ENCODE peak calls at places on chromosomes 13 and 19, in five cellular contexts. C is adrenal gland; A is naive thymus-derived CD4-positive, alpha-beta T cell; K is left ventricle myocardium inferior; J is testis. U is an unnamed sample. For H3K9me3 and H3K27me3, the result is how much of the 10 kb centered on the place peaks cover.

GRCh38 chr13:46100191-46100877 is 4.5 kb downstream of the CPB2 start:
- DNase-seq in C (no peak), A (no peak), K (no peak), J (no peak), U (no peak)

GRCh38 chr19:42098781-42099180 is 22.8 kb downstream of the ZNF574 start:
- DNase-seq in C (no peak), A (no peak), K (no peak), J (no peak), U (no peak)

GRCh38 chr13:112894673-112895481 is 74.1 kb upstream of the MCF2L start:
- DNase-seq in C (no peak), A (no peak), K (peak), J (no peak), U (no peak)

GRCh38 chr19:3146677-3147100 is 10.9 kb downstream of the GNA15 start:
- DNase-seq in C (no peak), A (peak), K (no peak), J (no peak), U (no peak)

GRCh38 chr13:113291997-113292862 is 4.8 kb upstream of the LAMP1 start:
- DNase-seq in C (peak), A (peak), K (peak), J (peak), U (peak)

GRCh38 chr13:25375727-25376358 is 4.1 kb downstream of the ATP8A2 start:
- DNase-seq in C (no peak), A (peak), K (no peak), J (peak), U (no peak)

GRCh38 chr13:81990652-81991051 is 1649.7 kb upstream of the SPRY2 start:
- DNase-seq in C (no peak), A (no peak), K (no peak), J (no peak), U (no peak)

GRCh38 chr13:107906131-107906530 is 309.2 kb downstream of the LIG4 start:
- DNase-seq in C (no peak), A (no peak), K (no peak), J (no peak), U (no peak)

GRCh38 chr13:113105032-113105993 is at the start of gene F7:
- DNase-seq in C (no peak), A (no peak), K (no peak), J (no peak), U (no peak)

GRCh38 chr19:6062274-6062673 is 48.0 kb downstream of the RFX2 start:
- DNase-seq in C (peak), A (no peak), K (no peak), J (peak), U (no peak)

GRCh38 chr19:16654151-16654550 is 5.8 kb downstream of the SMIM7 start:
- DNase-seq in C (no peak), A (no peak), K (no peak), J (peak), U (peak)

GRCh38 chr19:14786421-14786851 is 8.1 kb upstream of the ADGRE2 start:
- DNase-seq in C (peak), A (no peak), K (no peak), J (peak), U (peak)

GRCh38 chr13:22061806-22062391 is 391.0 kb downstream of the FGF9 start:
- DNase-seq in C (no peak), A (peak), K (no peak), J (no peak), U (no peak)

GRCh38 chr13:26502826-26503225 is 54.7 kb upstream of the WASF3 start:
- DNase-seq in C (no peak), A (no peak), K (no peak), J (peak), U (peak)

GRCh38 chr13:64073203-64073602 is 2657.6 kb upstream of the PCDH20 start:
- DNase-seq in C (no peak), A (no peak), K (no peak), J (no peak), U (no peak)

GRCh38 chr13:44259045-44260042 is 114.3 kb upstream of the SERP2 start:
- DNase-seq in C (peak), A (peak), K (no peak), J (peak), U (peak)

GRCh38 chr13:98998831-98999634 is 21.2 kb upstream of the DOCK9 start:
- DNase-seq in C (no peak), A (peak), K (no peak), J (no peak), U (no peak)

GRCh38 chr19:3152431-3152780 is 16.6 kb downstream of the GNA15 start:
- DNase-seq in C (no peak), A (no peak), K (no peak), J (no peak), U (no peak)

GRCh38 chr19:11578342-11579142 is 1.1 kb upstream of the ACP5 start:
- DNase-seq in C (no peak), A (peak), K (peak), J (peak), U (no peak)

GRCh38 chr19:18731562-18732008 is 48.1 kb downstream of the CRTC1 start:
- DNase-seq in C (no peak), A (no peak), K (no peak), J (peak), U (no peak)

GRCh38 chr19:6531163-6531955 is 533 bp downstream of the TNFSF9 start:
- DNase-seq in C (no peak), A (no peak), K (no peak), J (no peak), U (no peak)

GRCh38 chr19:7211191-7211988 is 82.8 kb downstream of the INSR start:
- DNase-seq in C (peak), A (no peak), K (peak), J (peak), U (no peak)

GRCh38 chr19:18698321-18699167 is 15.1 kb downstream of the CRTC1 start:
- DNase-seq in C (no peak), A (no peak), K (no peak), J (no peak), U (no peak)

GRCh38 chr13:112115403-112116091 is 48.6 kb downstream of the SOX1 start:
- DNase-seq in C (no peak), A (no peak), K (no peak), J (no peak), U (no peak)

GRCh38 chr13:44393391-44393790 is 19.8 kb downstream of the SERP2 start:
- DNase-seq in C (no peak), A (no peak), K (no peak), J (peak), U (no peak)

GRCh38 chr19:15443325-15443724 is 6.4 kb downstream of the WIZ start:
- DNase-seq in C (no peak), A (no peak), K (no peak), J (no peak), U (no peak)

GRCh38 chr19:10717054-10717355 is 874 bp upstream of the DNM2 start:
- DNase-seq in C (no peak), A (no peak), K (no peak), J (no peak), U (no peak)

GRCh38 chr13:42477588-42478190 is 96.3 kb upstream of the TNFSF11 start:
- DNase-seq in C (peak), A (no peak), K (peak), J (no peak), U (peak)

GRCh38 chr13:48624858-48625257 is 28.9 kb upstream of the CYSLTR2 start:
- DNase-seq in C (no peak), A (no peak), K (no peak), J (no peak), U (no peak)

GRCh38 chr19:52527954-52528326 is 472 bp downstream of the ZNF808 start:
- DNase-seq in C (peak), A (no peak), K (no peak), J (no peak), U (peak)

GRCh38 chr19:34649886-34650543 is 26.9 kb downstream of the SCGB2B2 start:
- DNase-seq in C (no peak), A (no peak), K (no peak), J (no peak), U (no peak)

GRCh38 chr13:32246468-32246867 is 68.7 kb downstream of the ZAR1L start:
- DNase-seq in C (peak), A (no peak), K (peak), J (peak), U (peak)

GRCh38 chr13:111251646-111252448 is 68.6 kb upstream of the TEX29 start:
- DNase-seq in C (no peak), A (no peak), K (no peak), J (no peak), U (no peak)

GRCh38 chr19:2047076-2047448 is 4.0 kb downstream of the MKNK2 start:
- DNase-seq in C (peak), A (no peak), K (no peak), J (no peak), U (no peak)
- H3K4me3 ChIP-seq in C (no peak), A (no peak), K (peak), J (no peak), U (no peak)

GRCh38 chr19:23439623-23440022 is 44.4 kb upstream of the ZNF91 start:
- DNase-seq in C (no peak), A (no peak), K (no peak), J (no peak), U (no peak)
- H3K9me3 ChIP-seq in C (under half), A (under half), K (under half), J (under half), U (under half)

DNA sequence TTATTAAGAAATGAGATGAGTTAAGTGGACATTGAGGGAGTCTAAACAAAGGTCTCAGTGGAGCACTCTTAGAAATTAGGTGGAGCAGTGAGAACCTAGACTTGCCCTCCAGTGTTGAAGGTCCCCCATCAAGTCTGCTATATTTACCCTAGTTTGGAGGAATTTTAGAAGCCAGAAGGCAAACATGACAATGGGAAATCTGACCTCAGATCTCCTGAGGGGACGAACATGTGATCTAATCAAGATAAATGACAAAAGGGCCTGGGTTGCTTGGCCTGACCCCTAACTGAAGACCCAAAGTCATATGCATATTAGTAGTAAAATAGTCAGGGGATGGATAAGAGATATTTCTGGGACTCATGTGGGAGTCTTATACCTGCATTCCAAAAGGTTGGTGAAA is 7.9 kb downstream of the SIGLECL1 start:
- DNase-seq in C (no peak), A (no peak), K (no peak), J (no peak), U (no peak)
- H3K27me3 ChIP-seq in C (under half), A (under half), K (half or more), J (under half), U (under half)

GRCh38 chr19:48319647-48320537 is 5.5 kb upstream of the EMP3 start:
- DNase-seq in C (peak), A (peak), K (peak), J (peak), U (peak)
- H3K4me3 ChIP-seq in C (no peak), A (no peak), K (no peak), J (no peak), U (no peak)

GRCh38 chr13:101150998-101151397 is 265.3 kb downstream of the NALCN start:
- DNase-seq in C (no peak), A (no peak), K (no peak), J (no peak), U (peak)

GRCh38 chr13:101140936-101141335 is 275.4 kb downstream of the NALCN start:
- DNase-seq in C (no peak), A (no peak), K (no peak), J (no peak), U (no peak)

GRCh38 chr13:101149735-101150380 is 266.4 kb downstream of the NALCN start:
- DNase-seq in C (no peak), A (no peak), K (no peak), J (no peak), U (peak)

GRCh38 chr13:101144808-101145419 is 271.4 kb downstream of the NALCN start:
- DNase-seq in C (no peak), A (peak), K (no peak), J (no peak), U (no peak)

DNA sequence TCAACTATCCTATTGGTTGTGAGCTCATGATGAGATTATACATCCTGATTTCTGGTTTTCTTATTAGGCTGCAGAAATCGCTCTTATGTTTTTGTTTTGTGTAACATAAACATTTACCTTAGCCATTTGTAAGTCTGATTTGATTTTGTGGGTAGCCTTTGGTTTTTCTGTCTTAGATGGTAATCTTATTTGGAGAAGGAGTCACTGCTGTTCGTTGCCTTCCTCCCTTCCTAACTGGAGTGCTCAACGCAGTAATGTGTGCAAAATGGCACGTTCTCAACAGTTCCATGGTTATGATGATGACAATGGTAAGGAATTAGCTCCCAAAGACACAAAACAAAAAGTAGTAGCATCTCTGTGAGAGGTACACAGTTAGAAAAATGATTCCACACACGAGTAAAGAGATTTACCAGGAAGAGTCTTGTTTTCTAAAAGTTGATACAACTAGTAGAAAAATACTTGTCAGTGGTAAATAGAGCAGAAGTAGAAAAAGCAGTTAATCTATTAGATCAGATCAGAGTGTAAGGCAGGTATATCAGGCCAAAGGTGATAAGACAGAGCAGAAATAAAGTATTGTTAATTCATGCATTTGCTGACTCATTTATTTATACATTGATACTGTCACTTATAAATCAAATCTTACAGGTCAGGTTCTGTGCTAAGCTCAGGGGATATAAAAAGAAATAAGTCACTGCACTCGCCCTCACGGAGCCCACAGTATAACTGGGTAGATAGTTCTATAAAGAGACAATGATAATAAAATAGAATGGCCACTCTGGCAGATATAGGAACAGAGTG is 270.0 kb downstream of the NALCN start:
- DNase-seq in C (no peak), A (no peak), K (no peak), J (no peak), U (no peak)
- H3K9me3 ChIP-seq in C (under half), A (under half), K (under half), J (under half), U (under half)

DNA sequence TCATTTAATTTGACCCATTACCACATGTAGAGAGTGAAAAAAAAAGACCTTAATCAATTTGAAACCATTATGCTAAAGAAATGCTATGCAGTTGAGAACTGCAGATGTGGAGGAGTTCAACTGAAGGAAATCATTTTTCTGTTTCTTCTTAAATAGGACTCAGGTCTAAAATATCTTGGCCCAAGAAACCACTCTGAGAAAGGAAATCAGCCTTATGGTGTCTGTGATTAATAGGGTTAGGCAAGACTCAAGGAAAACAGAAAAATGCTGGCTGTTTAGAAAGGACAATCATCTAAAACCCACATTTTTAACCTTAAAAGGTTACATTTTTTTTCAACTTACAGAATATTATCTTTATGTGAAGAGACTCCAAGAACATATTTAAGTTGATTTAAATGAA is 1.9 kb upstream of the SLITRK1 start:
- DNase-seq in C (no peak), A (no peak), K (no peak), J (no peak), U (no peak)
- H3K27me3 ChIP-seq in C (under half), A (under half), K (half or more), J (under half), U (under half)

DNA sequence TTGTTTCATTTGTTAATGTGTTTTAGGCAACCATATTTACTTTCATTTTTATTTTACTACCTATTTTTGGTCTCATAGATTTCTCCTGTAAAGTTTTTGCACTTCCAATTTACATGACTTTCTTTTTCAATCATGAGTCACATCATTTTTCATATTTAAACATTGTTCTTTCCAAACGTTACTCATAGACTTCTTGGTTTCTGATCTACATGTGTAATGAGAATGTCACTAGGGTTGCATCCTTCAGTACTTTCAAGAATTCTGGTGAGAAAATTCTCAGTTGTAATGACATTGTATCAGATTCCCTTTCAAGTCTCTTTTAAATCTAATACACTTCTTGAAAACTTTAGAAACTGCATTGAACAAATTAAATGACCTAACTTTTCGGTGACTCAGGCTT is 991.7 kb downstream of the EFNB2 start:
- DNase-seq in C (no peak), A (no peak), K (no peak), J (no peak), U (no peak)
- H3K4me3 ChIP-seq in C (no peak), A (no peak), K (no peak), J (no peak), U (no peak)

U was measured in MG63.